ENCODE peak calls at places on chromosome 9, in six cellular contexts. I, O, R, X, U and S are unnamed samples.

GRCh38 chr9:136122425-136123383 is 4.0 kb upstream of the TMEM250 start:
- DNase-seq in X (peak), I (peak), O (peak), U (peak), R (no peak), S (peak)

GRCh38 chr9:120386390-120387131 is 193.4 kb downstream of the CDK5RAP2 start:
- DNase-seq in X (peak), I (no peak), R (no peak), U (no peak), O (no peak), S (no peak)

GRCh38 chr9:82105729-82106128 is 117.2 kb downstream of the SPATA31D1 start:
- DNase-seq in U (no peak), X (peak), I (no peak), R (no peak), O (no peak), S (no peak)

GRCh38 chr9:133710661-133711427 is 27.3 kb downstream of the SARDH start:
- DNase-seq in U (no peak), I (no peak), O (no peak), R (no peak), X (no peak), S (no peak)

GRCh38 chr9:85038824-85039540 is 369.5 kb downstream of the NTRK2 start:
- DNase-seq in X (no peak), O (no peak), R (no peak), U (no peak), I (no peak), S (no peak)

GRCh38 chr9:108551030-108551964 is 304.5 kb downstream of the ACTL7B start:
- DNase-seq in R (no peak), X (no peak), O (no peak), U (no peak), I (no peak), S (no peak)

GRCh38 chr9:26706223-26706622 is 186.4 kb downstream of the CAAP1 start:
- DNase-seq in I (no peak), R (no peak), O (no peak), U (no peak), X (no peak), S (no peak)

GRCh38 chr9:70352802-70353201 is 61.7 kb downstream of the KLF9 start:
- DNase-seq in O (no peak), I (no peak), X (no peak), U (peak), R (no peak), S (no peak)

GRCh38 chr9:104855837-104856236 is 72.1 kb downstream of the ABCA1 start:
- DNase-seq in U (no peak), O (no peak), X (no peak), I (no peak), R (no peak), S (no peak)

GRCh38 chr9:7153566-7153965 is 395.8 kb downstream of the KDM4C start:
- DNase-seq in U (no peak), O (no peak), I (no peak), R (no peak), X (peak), S (no peak)

GRCh38 chr9:33440609-33441008 is 6.8 kb downstream of the AQP3 start:
- DNase-seq in R (no peak), I (no peak), O (no peak), X (no peak), U (no peak), S (no peak)

GRCh38 chr9:76355886-76356285 is 38.3 kb downstream of the RFK start:
- DNase-seq in O (no peak), U (no peak), X (no peak), R (no peak), I (no peak), S (no peak)

GRCh38 chr9:121773954-121774714 is 122.7 kb downstream of the DAB2IP start:
- DNase-seq in R (no peak), X (no peak), I (no peak), O (no peak), U (no peak), S (no peak)

GRCh38 chr9:15231788-15232635 is 75.0 kb downstream of the TTC39B start:
- DNase-seq in I (peak), O (peak), U (peak), R (no peak), X (peak), S (peak)

GRCh38 chr9:127183814-127184582 is 61.6 kb upstream of the ANGPTL2 start:
- DNase-seq in O (no peak), U (no peak), X (no peak), R (peak), I (peak), S (peak)

GRCh38 chr9:133842174-133842573 is 104.0 kb upstream of the SARDH start:
- DNase-seq in U (no peak), R (no peak), X (no peak), I (no peak), O (no peak), S (no peak)

GRCh38 chr9:26054600-26055516 is 376.6 kb upstream of the TUSC1 start:
- DNase-seq in O (no peak), I (no peak), R (no peak), X (no peak), U (no peak), S (no peak)

GRCh38 chr9:114305189-114305555 is 17.7 kb upstream of the ORM1 start:
- DNase-seq in U (no peak), O (no peak), I (no peak), R (no peak), X (no peak), S (no peak)

GRCh38 chr9:87387351-87388055 is 110.2 kb upstream of the DAPK1 start:
- DNase-seq in R (no peak), I (no peak), O (no peak), X (no peak), U (no peak), S (no peak)

GRCh38 chr9:116450378-116451139 is 236.5 kb upstream of the TRIM32 start:
- DNase-seq in I (peak), R (peak), O (no peak), U (no peak), X (no peak), S (no peak)

GRCh38 chr9:116941266-116941665 is 254.2 kb downstream of the TRIM32 start:
- DNase-seq in O (no peak), U (no peak), I (no peak), R (no peak), X (no peak), S (no peak)

GRCh38 chr9:14343236-14343947 is 29.5 kb upstream of the NFIB start:
- DNase-seq in X (no peak), I (no peak), O (no peak), U (no peak), R (no peak), S (no peak)

GRCh38 chr9:17571825-17572224 is 7.0 kb upstream of the SH3GL2 start:
- DNase-seq in X (no peak), O (no peak), I (no peak), U (no peak), R (no peak), S (no peak)

GRCh38 chr9:116673375-116673774 is 13.7 kb upstream of the TRIM32 start:
- DNase-seq in O (no peak), R (no peak), U (no peak), X (no peak), I (no peak), S (no peak)

GRCh38 chr9:78574354-78575036 is 277.6 kb downstream of the PSAT1 start:
- DNase-seq in U (no peak), R (no peak), I (no peak), O (no peak), X (no peak), S (no peak)

GRCh38 chr9:83473488-83473971 is 64.7 kb downstream of the FRMD3 start:
- DNase-seq in I (no peak), O (no peak), U (no peak), R (peak), X (no peak), S (no peak)

GRCh38 chr9:107404086-107404590 is 85.4 kb downstream of the KLF4 start:
- DNase-seq in R (no peak), U (no peak), O (no peak), X (no peak), I (no peak), S (no peak)

GRCh38 chr9:34512131-34513078 is 10.4 kb downstream of the ENHO start:
- DNase-seq in R (no peak), I (no peak), O (no peak), X (peak), U (no peak), S (no peak)

GRCh38 chr9:136292591-136293448 is 11.1 kb downstream of the CCDC187 start:
- DNase-seq in R (no peak), I (no peak), O (no peak), U (no peak), X (no peak), S (no peak)

GRCh38 chr9:124038239-124038638 is 26.7 kb downstream of the LHX2 start:
- DNase-seq in X (no peak), U (no peak), R (no peak), I (no peak), O (no peak), S (no peak)

DNA sequence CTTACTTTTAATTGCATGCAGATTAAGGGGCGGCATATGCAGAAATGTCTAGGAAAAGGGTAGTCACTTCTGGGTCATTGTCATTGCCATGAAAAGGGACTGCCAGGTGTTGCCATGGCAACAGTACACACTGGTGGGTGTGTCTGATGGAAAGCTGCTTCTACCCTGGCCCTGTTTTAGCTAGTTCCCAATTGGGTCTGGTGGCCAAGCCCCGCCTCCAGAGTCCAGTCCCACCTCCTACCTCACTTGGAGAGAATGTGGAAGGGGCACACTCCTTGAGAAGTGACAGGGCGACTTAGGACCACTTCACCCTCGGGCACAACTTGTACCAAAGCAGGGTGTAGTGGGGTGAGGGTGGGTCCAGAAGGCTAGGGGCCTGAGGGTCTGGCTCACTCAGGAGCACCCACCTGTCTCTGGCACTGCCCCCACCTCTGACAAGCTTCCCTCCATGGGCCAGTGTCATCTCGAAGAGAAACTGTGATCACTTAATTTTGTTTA is 77.1 kb upstream of the OLFM1 start:
- DNase-seq in U (no peak), I (no peak), O (no peak), R (no peak), X (no peak), S (no peak)
- TF ChIP-seq TAF1 in U (no peak), I (no peak), O (no peak), R (no peak), X (no peak), S (no peak)

GRCh38 chr9:129201289-129201688 is 23.2 kb upstream of the IER5L start:
- DNase-seq in I (no peak), X (no peak), O (no peak), U (no peak), R (no peak), S (no peak)

GRCh38 chr9:129200255-129200654 is 22.2 kb upstream of the IER5L start:
- DNase-seq in I (no peak), U (no peak), X (no peak), O (no peak), R (no peak), S (no peak)

GRCh38 chr9:129203556-129203909 is 25.5 kb upstream of the IER5L start:
- DNase-seq in R (no peak), X (no peak), U (no peak), O (no peak), I (no peak), S (no peak)

GRCh38 chr9:129204840-129205239 is 26.8 kb upstream of the IER5L start:
- DNase-seq in U (no peak), O (no peak), R (no peak), I (no peak), X (no peak), S (no peak)

DNA sequence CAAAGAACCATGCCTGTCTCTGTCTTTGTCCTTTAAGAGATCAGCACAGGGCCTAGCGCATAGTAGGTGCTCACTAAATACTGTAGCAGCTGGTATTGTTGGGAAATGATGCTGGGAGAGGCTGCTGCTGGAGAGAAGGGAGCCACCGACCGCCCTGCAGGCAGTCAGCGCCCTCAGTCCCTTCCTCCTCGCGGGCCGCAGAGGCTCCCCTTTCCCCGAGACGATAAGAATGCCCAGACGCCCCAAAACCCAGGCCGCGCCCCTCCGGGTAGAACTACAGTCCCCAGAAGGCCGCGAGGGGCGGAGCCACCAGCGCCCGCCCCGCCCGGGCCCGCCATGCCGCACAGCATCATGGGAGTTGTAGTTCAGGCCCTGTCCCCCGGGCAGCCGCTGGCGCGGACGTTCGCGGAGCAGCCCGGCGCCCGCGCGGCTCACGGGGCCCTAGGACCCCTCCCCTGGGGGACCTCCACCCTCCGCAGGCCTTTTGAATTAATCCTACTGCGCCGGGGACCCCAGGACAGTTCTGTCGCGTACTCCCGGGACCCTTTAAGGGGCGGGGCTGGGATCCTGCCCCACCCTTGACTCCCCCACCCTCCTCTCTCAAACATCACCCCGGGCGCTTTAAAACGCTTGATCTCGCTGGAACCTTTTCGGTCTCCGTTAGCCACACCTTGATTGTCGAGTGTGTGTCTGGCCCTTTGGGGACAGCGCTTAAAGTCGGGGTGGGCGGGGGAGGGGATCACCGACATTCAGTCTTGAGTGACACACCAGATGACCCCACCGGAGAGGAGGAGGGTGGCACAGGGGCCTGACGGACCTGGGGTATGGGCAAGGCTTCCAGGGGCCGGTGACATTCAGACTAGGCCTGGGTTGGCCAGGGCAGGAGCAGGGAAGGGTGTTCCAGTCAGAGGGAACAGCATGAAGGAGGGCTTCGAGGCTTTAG is 24.8 kb upstream of the IER5L start:
- DNase-seq in U (peak), O (peak), R (no peak), X (peak), I (peak), S (peak)
- TF ChIP-seq POLR2A in U (no peak), O (no peak), R (peak), X (no peak), I (no peak), S (no peak)

DNA sequence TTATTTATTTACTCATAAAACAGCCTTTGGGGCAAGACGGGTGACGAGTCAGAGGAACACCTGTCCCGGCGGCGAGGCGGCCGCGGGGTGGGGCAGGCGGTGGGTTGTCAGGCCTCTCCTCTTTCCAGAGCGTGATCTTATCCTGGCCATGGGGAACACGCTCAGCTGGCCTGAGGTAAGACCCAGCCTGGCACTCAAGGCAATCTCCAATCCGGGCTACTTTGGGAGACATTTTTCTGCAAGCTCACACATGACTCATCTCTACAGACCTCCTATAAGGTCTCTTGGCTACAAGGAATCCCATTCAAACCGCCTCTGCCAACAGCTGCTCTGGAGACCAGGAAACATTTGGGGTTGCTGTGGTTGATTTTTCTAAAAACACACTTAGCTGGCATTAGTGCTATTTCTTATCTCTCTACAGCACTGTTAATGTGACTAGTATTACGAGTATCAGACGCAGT is 6.2 kb downstream of the RAPGEF1 start:
- DNase-seq in X (no peak), I (no peak), O (no peak), U (peak), R (no peak), S (no peak)
- TF ChIP-seq TAF1 in X (no peak), I (no peak), O (no peak), U (no peak), R (no peak), S (no peak)

DNA sequence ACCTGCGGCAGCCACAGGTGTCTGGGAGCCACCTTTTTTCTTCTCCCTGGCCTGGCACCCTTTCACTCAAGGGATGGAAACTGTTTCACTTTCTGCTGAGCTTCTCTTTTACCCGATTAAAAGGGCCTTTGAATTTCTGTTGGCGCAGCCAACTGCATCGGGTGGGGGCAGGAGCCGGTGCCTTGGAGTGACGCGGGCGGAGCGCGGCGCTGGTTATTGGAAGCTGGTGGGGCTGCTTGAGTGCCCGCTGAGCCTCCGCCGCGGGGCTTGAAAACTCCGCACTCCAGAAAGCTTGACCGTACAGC is 52.0 kb upstream of the TJP2 start:
- DNase-seq in O (peak), R (no peak), I (peak), U (no peak), X (peak), S (peak)
- TF ChIP-seq POLR2A in O (no peak), R (no peak), I (no peak), U (no peak), X (no peak), S (no peak)

DNA sequence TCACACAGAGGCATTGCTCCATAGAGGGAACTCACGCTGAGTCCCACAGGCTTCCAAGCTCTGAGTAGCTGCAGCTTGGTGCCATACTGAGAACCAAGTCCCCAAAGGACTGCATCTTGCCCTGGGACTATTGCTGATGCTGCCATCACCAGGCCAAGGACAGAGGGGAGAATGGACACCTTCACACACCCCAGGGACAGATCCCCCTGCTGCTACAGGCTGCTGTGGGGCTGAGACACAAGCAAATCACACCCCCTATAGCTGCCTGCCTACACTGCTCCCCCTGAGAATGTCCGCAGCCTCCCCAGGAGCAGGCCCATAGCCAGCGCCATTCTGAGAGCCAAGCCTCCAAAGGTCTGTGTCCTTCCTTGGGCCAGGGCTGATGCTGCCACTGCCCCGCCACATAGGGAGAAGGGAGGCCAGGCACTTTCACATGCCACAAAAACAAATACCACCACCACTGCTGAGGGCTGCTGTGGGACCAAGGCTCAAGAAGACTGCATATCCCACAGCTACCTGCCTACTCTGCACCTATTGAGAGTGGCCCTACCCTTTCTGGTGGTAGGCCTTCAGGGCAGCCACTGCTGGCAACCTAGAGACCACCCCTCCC is 81.5 kb downstream of the SYK start:
- DNase-seq in R (no peak), O (no peak), I (no peak), X (no peak), U (no peak), S (no peak)
- TF ChIP-seq TAF1 in R (no peak), O (no peak), I (no peak), X (no peak), U (no peak), S (no peak)

DNA sequence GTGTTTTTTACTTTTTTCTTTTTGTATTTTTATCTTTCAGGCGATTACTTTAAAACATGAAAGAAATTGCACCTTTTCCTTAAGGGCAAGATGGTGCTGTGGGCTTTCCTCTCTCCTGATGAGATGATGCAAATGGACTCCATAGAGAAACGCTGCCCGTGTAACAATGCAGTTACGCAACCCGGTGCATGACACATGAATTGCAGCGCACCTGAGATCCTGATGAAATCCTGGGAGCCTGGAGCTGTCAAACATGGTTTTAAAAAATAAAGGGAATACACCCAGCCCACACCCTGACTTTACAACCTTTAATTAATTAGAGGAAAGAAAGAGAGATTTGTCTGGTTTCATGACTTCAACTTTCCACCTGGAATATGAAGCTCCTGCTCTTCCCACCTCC is 179.3 kb downstream of the AUH start:
- DNase-seq in R (no peak), U (no peak), X (peak), O (no peak), I (no peak), S (no peak)
- TF ChIP-seq POLR2A in R (no peak), U (no peak), X (no peak), O (no peak), I (no peak), S (no peak)

GRCh38 chr9:112868956-112869594 is 21.6 kb downstream of the SLC46A2 start:
- DNase-seq in X (no peak), R (no peak), U (no peak), O (no peak), I (no peak), S (no peak)
- TF ChIP-seq TAF1 in X (no peak), R (no peak), U (no peak), O (no peak), I (no peak), S (no peak)

DNA sequence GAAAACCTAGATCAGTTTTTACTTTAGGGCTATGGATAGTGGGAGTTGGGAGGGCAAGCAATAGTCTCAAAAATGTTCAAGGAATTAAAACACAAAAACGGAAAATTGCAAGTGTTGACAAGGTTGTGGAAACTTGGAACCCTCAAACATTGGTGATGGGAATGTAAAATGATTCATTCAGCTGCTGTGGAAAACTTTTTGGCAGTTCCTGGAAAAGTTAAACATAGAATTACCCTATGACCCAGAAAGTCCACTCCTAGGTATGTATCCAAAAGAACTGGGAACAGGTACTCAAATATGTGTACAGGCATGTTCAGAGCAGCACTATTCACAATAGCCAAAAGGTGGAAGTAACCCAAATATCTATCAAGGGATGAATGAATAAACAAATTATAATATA is 1.2 kb upstream of the MSANTD3 start:
- DNase-seq in O (no peak), R (no peak), I (no peak), X (no peak), U (no peak), S (no peak)
- TF ChIP-seq POLR2A in O (no peak), R (no peak), I (no peak), X (no peak), U (no peak), S (no peak)